ENCODE peak calls at places on chromosomes 13 and 19, in four cellular contexts. I is mucosa of gallbladder, G is H1, Z is esophagus squamous epithelium. R is an unnamed sample.

GRCh38 chr13:103134271-103134670 is 68.1 kb upstream of the SLC10A2 start:
- DNase-seq in Z (no peak), G (no peak), I (no peak), R (no peak)

GRCh38 chr13:65600702-65601101 is 1629.4 kb downstream of the PCDH9 start:
- DNase-seq in G (no peak), I (no peak), Z (no peak), R (no peak)

GRCh38 chr19:3919793-3920192 is 13.1 kb upstream of the NMRK2 start:
- DNase-seq in G (no peak), Z (no peak), I (no peak), R (no peak)

GRCh38 chr19:4606921-4607678 is 32.2 kb upstream of the TNFAIP8L1 start:
- DNase-seq in I (no peak), G (peak; percentile 74), Z (no peak), R (no peak)

GRCh38 chr19:54608792-54609191 is 15.4 kb downstream of the LILRA1 start:
- DNase-seq in Z (no peak), I (no peak), G (no peak), R (no peak)

GRCh38 chr13:65966991-65967451 is 1263.1 kb downstream of the PCDH9 start:
- DNase-seq in Z (no peak), I (no peak), G (no peak), R (peak; percentile 52)

GRCh38 chr19:51701468-51702100 is 8.5 kb downstream of the SPACA6 start:
- DNase-seq in Z (no peak), G (no peak), I (no peak), R (no peak)

GRCh38 chr19:688992-689391 is 6.3 kb downstream of the PRSS57 start:
- DNase-seq in I (no peak), Z (no peak), G (no peak), R (no peak)

GRCh38 chr13:49082653-49083536 is 107.2 kb downstream of the FNDC3A start:
- DNase-seq in G (no peak), I (no peak), Z (no peak), R (no peak)

GRCh38 chr19:703651-704446 is 4.9 kb upstream of the PALM start:
- DNase-seq in G (peak; percentile 100), Z (no peak), I (peak; percentile 58), R (no peak)

GRCh38 chr13:24459234-24459633 is 53.3 kb downstream of the PARP4 start:
- DNase-seq in I (no peak), Z (no peak), G (no peak), R (no peak)

GRCh38 chr19:53101518-53101917 is 1.7 kb downstream of the ZNF160 start:
- DNase-seq in Z (no peak), G (no peak), I (peak; percentile 40), R (no peak)

GRCh38 chr13:76014618-76015315 is 378.6 kb downstream of the LMO7 start:
- DNase-seq in Z (no peak), G (no peak), I (no peak), R (no peak)

GRCh38 chr19:7072541-7072940 is 3.0 kb downstream of the ZNF557 start:
- DNase-seq in I (peak; percentile 6), Z (no peak), G (no peak), R (no peak)

GRCh38 chr13:112733661-112734379 is 44.0 kb downstream of the ATP11A start:
- DNase-seq in G (no peak), I (no peak), Z (no peak), R (peak; percentile 83)

GRCh38 chr19:940591-941291 is 14.9 kb downstream of the ARID3A start:
- DNase-seq in I (peak; percentile 78), Z (no peak), G (no peak), R (no peak)

GRCh38 chr19:40441719-40442253 is 2.3 kb downstream of the SERTAD3 start:
- DNase-seq in Z (no peak), G (no peak), I (no peak), R (no peak)

R was measured in iPS DF 19.7.